ENCODE peak calls at places on chromosome 2, in six cellular contexts. O is GM13977, K is T-cell, E is PC-3, J is nucleus accumbens, Y is GM10248. W is an unnamed sample.

GRCh38 chr2:40554665-40555294 is 102.9 kb upstream of the SLC8A1 start:
- DNase-seq in O (peak; percentile 15), K (no peak), E (peak; percentile 81), J (no peak), Y (peak; percentile 15), W (no peak)

GRCh38 chr2:73962798-73963197 is 21.9 kb upstream of the TET3 start:
- DNase-seq in O (no peak), K (no peak), E (no peak), J (no peak), Y (no peak), W (no peak)

GRCh38 chr2:216695401-216695821 is at the start of gene IGFBP5:
- DNase-seq in O (no peak), K (no peak), E (peak; percentile 81), J (peak; percentile 67), Y (no peak), W (no peak)

GRCh38 chr2:121335294-121336290 is 50.6 kb upstream of the TFCP2L1 start:
- DNase-seq in O (no peak), K (no peak), E (no peak), J (no peak), Y (peak; percentile 20), W (no peak)

GRCh38 chr2:67070826-67071225 is 326.3 kb upstream of the ETAA1 start:
- DNase-seq in O (no peak), K (no peak), E (no peak), J (no peak), Y (no peak), W (no peak)

GRCh38 chr2:39181297-39181696 is 60.4 kb upstream of the SOS1 start:
- DNase-seq in O (no peak), K (no peak), E (no peak), J (no peak), Y (no peak), W (no peak)

GRCh38 chr2:54115284-54116137 is at the start of gene ACYP2:
- DNase-seq in O (peak; percentile 89), K (peak; percentile 84), E (peak; percentile 93), J (peak; percentile 95), Y (peak; percentile 91), W (peak; percentile 82)

GRCh38 chr2:219124379-219125110 is 36.1 kb downstream of the NHEJ1 start:
- DNase-seq in O (no peak), K (no peak), E (no peak), J (no peak), Y (no peak), W (no peak)

GRCh38 chr2:196166876-196167275 is 4.5 kb downstream of the STK17B start:
- DNase-seq in O (no peak), K (no peak), E (peak; percentile 65), J (no peak), Y (no peak), W (no peak)

GRCh38 chr2:5453224-5453623 is 239.0 kb upstream of the SOX11 start:
- DNase-seq in O (no peak), K (no peak), E (no peak), J (no peak), Y (no peak), W (no peak)

GRCh38 chr2:112777036-112777435 is 7.3 kb downstream of the IL1A start:
- DNase-seq in O (no peak), K (no peak), E (no peak), J (no peak), Y (no peak), W (no peak)

GRCh38 chr2:215684448-215685217 is 248.8 kb upstream of the FN1 start:
- DNase-seq in O (no peak), K (no peak), E (peak; percentile 62), J (no peak), Y (no peak), W (no peak)

GRCh38 chr2:74502720-74503505 is 3.5 kb upstream of the LBX2 start:
- DNase-seq in O (peak; percentile 86), K (no peak), E (no peak), J (no peak), Y (peak; percentile 80), W (peak; percentile 35)

GRCh38 chr2:119366649-119367471 is at the start of the genes C2orf76 and DBI:
- DNase-seq in O (peak; percentile 96), K (peak; percentile 85), E (peak; percentile 98), J (peak; percentile 95), Y (peak; percentile 98), W (peak; percentile 85)

GRCh38 chr2:71460595-71461303 is 7.4 kb downstream of the DYSF start:
- DNase-seq in O (no peak), K (no peak), E (peak; percentile 48), J (no peak), Y (no peak), W (no peak)

GRCh38 chr2:144004742-144005141 is 515.2 kb downstream of the ZEB2 start:
- DNase-seq in O (no peak), K (no peak), E (no peak), J (no peak), Y (no peak), W (no peak)

GRCh38 chr2:241814571-241815476 is 5.8 kb downstream of the NEU4 start:
- DNase-seq in O (peak; percentile 21), K (no peak), E (no peak), J (no peak), Y (peak; percentile 17), W (no peak)

GRCh38 chr2:107338059-107338458 is 452.1 kb upstream of the ST6GAL2 start:
- DNase-seq in O (no peak), K (no peak), E (no peak), J (no peak), Y (no peak), W (no peak)

GRCh38 chr2:84797271-84797670 is 83.6 kb downstream of the TRABD2A start:
- DNase-seq in O (no peak), K (no peak), E (no peak), J (no peak), Y (no peak), W (no peak)

GRCh38 chr2:199972088-199972626 is 16.8 kb downstream of the MAIP1 start:
- DNase-seq in O (no peak), K (no peak), E (no peak), J (no peak), Y (no peak), W (no peak)

GRCh38 chr2:88258208-88258607 is 88.1 kb downstream of the THNSL2 start:
- DNase-seq in O (no peak), K (no peak), E (no peak), J (no peak), Y (no peak), W (no peak)

GRCh38 chr2:130769343-130769907 is 14.1 kb downstream of the AMER3 start:
- DNase-seq in O (no peak), K (no peak), E (no peak), J (no peak), Y (no peak), W (no peak)

GRCh38 chr2:207766697-207767460 is 2.8 kb downstream of the FZD5 start:
- DNase-seq in O (peak; percentile 38), K (no peak), E (no peak), J (no peak), Y (peak; percentile 56), W (no peak)

GRCh38 chr2:152335016-152335850 is at the start of gene FMNL2:
- DNase-seq in O (peak; percentile 91), K (no peak), E (peak; percentile 84), J (peak; percentile 85), Y (peak; percentile 84), W (no peak)

GRCh38 chr2:101332885-101333766 is 24.6 kb upstream of the RNF149 start:
- DNase-seq in O (no peak), K (no peak), E (no peak), J (no peak), Y (no peak), W (no peak)

GRCh38 chr2:176391020-176391419 is 121.8 kb downstream of the MTX2 start:
- DNase-seq in O (no peak), K (no peak), E (no peak), J (no peak), Y (no peak), W (no peak)

GRCh38 chr2:120669121-120669952 is 66.3 kb upstream of the GLI2 start:
- DNase-seq in O (no peak), K (no peak), E (peak; percentile 79), J (no peak), Y (no peak), W (no peak)

GRCh38 chr2:113390133-113390849 is 47.2 kb upstream of the ZNG1B start:
- DNase-seq in O (peak; percentile 74), K (peak; percentile 42), E (peak; percentile 87), J (no peak), Y (peak; percentile 69), W (peak; percentile 39)

GRCh38 chr2:227311861-227312506 is 13.1 kb upstream of the MFF start:
- DNase-seq in O (no peak), K (no peak), E (no peak), J (no peak), Y (no peak), W (no peak)

GRCh38 chr2:229245013-229245412 is 26.1 kb downstream of the PID1 start:
- DNase-seq in O (no peak), K (no peak), E (no peak), J (no peak), Y (no peak), W (no peak)

GRCh38 chr2:9565436-9566153 is 10.0 kb upstream of the ADAM17 start:
- DNase-seq in O (no peak), K (no peak), E (peak; percentile 94), J (no peak), Y (no peak), W (no peak)